ENCODE peak calls at places on chromosomes 3 and 15, in six cellular contexts. H, X, Y, O, K and L are unnamed samples.

GRCh38 chr3:190088890-190089289 is 31.8 kb downstream of the P3H2 start:
- DNase-seq in H (no peak), X (peak; percentile 43), Y (no peak), O (no peak), K (no peak), L (no peak)

GRCh38 chr15:72345280-72345679 is 25.3 kb upstream of the CELF6 start:
- DNase-seq in H (no peak), X (no peak), Y (no peak), O (no peak), K (no peak), L (no peak)

GRCh38 chr3:158918451-158918850 is 116.6 kb downstream of the MFSD1 start:
- DNase-seq in H (no peak), X (no peak), Y (no peak), O (no peak), K (no peak), L (no peak)

GRCh38 chr3:84224262-84224661 is 734.5 kb upstream of the CADM2 start:
- DNase-seq in H (no peak), X (no peak), Y (no peak), O (no peak), K (no peak), L (no peak)

GRCh38 chr3:188362405-188362831 is 208.5 kb downstream of the LPP start:
- DNase-seq in H (no peak), X (peak; percentile 39), Y (peak; percentile 39), O (no peak), K (peak; percentile 51), L (no peak)

GRCh38 chr3:119604878-119605277 is 7.2 kb downstream of the PLA1A start:
- DNase-seq in H (no peak), X (no peak), Y (no peak), O (no peak), K (peak; percentile 31), L (no peak)

GRCh38 chr15:43096411-43096810 is 9.4 kb downstream of the UBR1 start:
- DNase-seq in H (no peak), X (no peak), Y (no peak), O (no peak), K (peak; percentile 49), L (no peak)

GRCh38 chr3:50268703-50269451 is at the start of gene SEMA3B:
- DNase-seq in H (peak; percentile 83), X (peak; percentile 94), Y (peak; percentile 64), O (no peak), K (peak; percentile 71), L (peak; percentile 76)

GRCh38 chr15:39188930-39189329 is 391.9 kb upstream of the THBS1 start:
- DNase-seq in H (no peak), X (no peak), Y (no peak), O (no peak), K (peak; percentile 59), L (no peak)

GRCh38 chr15:80474751-80475295 is 70.6 kb downstream of the ARNT2 start:
- DNase-seq in H (no peak), X (no peak), Y (no peak), O (no peak), K (no peak), L (no peak)

GRCh38 chr15:87477759-87478687 is 778.5 kb downstream of the NTRK3 start:
- DNase-seq in H (peak; percentile 50), X (peak; percentile 52), Y (peak; percentile 64), O (peak; percentile 59), K (peak; percentile 63), L (no peak)

GRCh38 chr3:45199837-45200648 is 26.0 kb downstream of the TMEM158 start:
- DNase-seq in H (no peak), X (no peak), Y (no peak), O (no peak), K (peak; percentile 88), L (no peak)

GRCh38 chr3:71728632-71729342 is 3.6 kb upstream of the EIF4E3 start:
- DNase-seq in H (no peak), X (no peak), Y (no peak), O (no peak), K (no peak), L (no peak)
- H3K27me3 ChIP-seq in H (no peaks in the 10 kb centered on the region), X (no peaks in the 10 kb centered on the region), Y (no peaks in the 10 kb centered on the region), O (no peaks in the 10 kb centered on the region), K (peaks cover 3% of the 10 kb centered on the region), L (no peaks in the 10 kb centered on the region)

DNA sequence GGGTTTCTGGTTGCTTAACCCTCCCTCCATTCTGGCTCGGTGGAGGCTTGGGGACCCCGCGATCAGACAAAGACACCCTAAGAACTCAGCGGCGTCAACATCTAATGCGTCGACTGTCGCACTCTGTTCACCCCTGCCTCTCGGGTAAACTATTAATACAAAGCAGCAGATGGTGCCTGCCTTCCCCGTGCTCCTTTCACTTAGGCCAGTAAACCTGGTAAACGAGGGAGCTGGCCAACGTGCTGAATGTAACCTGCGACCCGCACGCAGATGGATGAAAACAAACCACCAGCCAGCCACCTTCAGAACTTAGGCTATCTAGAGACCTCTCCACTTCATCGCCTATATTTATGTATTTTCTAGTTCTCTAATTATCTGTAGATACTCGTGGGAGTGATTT is 848 bp upstream of the CADPS start:
- DNase-seq in H (no peak), X (peak; percentile 25), Y (no peak), O (no peak), K (peak; percentile 52), L (peak; percentile 22)
- H3K27me3 ChIP-seq in H (no peaks in the 10 kb centered on the region), X (peaks cover 25% of the 10 kb centered on the region), Y (peaks cover 20% of the 10 kb centered on the region), O (peaks cover 28% of the 10 kb centered on the region), K (peaks cover 5% of the 10 kb centered on the region), L (no peaks in the 10 kb centered on the region)

GRCh38 chr15:60001642-60002527 is 2.2 kb upstream of the FOXB1 start:
- DNase-seq in H (no peak), X (no peak), Y (no peak), O (no peak), K (no peak), L (no peak)
- H3K27me3 ChIP-seq in H (no peaks in the 10 kb centered on the region), X (peaks cover 98% of the 10 kb centered on the region), Y (peaks cover 100% of the 10 kb centered on the region), O (peaks cover 99% of the 10 kb centered on the region), K (peaks cover 76% of the 10 kb centered on the region), L (peaks cover 9% of the 10 kb centered on the region)

GRCh38 chr3:55484191-55484644 is 2.9 kb downstream of the WNT5A start:
- DNase-seq in H (no peak), X (no peak), Y (no peak), O (no peak), K (peak; percentile 19), L (peak; percentile 60)

GRCh38 chr3:55482496-55483195 is 4.5 kb downstream of the WNT5A start:
- DNase-seq in H (no peak), X (no peak), Y (peak; percentile 52), O (no peak), K (peak; percentile 54), L (peak; percentile 61)

GRCh38 chr3:55481918-55482495 is 5.1 kb downstream of the WNT5A start:
- DNase-seq in H (no peak), X (no peak), Y (peak; percentile 50), O (no peak), K (peak; percentile 39), L (peak; percentile 61)

GRCh38 chr3:55484741-55485207 is 2.3 kb downstream of the WNT5A start:
- DNase-seq in H (no peak), X (no peak), Y (peak; percentile 31), O (no peak), K (peak; percentile 45), L (no peak)

DNA sequence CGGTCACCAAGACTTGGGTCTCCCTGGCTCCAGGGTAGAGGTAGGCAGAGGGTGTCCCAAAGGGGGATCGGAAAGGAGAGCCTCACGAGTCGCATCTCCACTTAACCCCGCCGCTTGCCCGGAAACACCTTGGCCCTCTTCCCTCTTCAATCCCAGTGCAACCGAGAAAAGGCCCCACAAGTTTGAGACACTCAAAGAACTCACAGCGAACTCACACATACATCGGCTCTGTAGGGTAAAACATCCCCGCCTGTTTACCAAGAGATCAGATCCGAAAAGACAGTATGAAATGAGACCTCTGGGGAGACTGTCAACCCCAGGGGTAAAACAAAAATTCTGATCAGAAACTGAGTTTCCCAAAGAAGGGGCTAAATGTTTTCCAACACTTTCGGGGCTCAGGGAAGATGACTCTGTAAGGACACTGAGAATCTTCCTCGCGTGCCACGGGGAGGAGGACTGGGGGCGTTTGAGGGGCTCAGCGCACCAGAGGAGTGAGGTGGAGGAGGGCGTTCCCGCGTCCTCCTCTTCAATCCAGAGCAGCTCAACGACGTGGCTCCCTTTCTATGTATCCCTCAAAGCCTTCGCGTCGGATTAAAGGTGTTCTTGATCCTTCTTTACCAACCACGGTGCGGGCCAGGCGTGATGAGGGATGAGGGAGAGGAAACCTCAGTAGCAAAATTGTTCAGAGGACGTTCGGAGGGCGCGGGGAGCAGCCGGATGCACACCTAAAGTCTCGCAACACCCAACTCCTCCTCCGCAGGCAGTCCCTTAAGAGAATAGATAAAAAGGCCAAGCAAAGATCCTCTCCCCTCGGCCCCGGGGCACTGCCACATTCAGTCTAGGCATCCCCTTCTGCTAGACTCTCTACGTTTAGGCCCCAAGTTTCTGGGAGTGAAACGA is 3.7 kb downstream of the WNT5A start:
- DNase-seq in H (no peak), X (no peak), Y (no peak), O (no peak), K (peak; percentile 27), L (no peak)
- H3K27me3 ChIP-seq in H (no peaks in the 10 kb centered on the region), X (peaks cover 62% of the 10 kb centered on the region), Y (no peaks in the 10 kb centered on the region), O (peaks cover 6% of the 10 kb centered on the region), K (no peaks in the 10 kb centered on the region), L (no peaks in the 10 kb centered on the region)

DNA sequence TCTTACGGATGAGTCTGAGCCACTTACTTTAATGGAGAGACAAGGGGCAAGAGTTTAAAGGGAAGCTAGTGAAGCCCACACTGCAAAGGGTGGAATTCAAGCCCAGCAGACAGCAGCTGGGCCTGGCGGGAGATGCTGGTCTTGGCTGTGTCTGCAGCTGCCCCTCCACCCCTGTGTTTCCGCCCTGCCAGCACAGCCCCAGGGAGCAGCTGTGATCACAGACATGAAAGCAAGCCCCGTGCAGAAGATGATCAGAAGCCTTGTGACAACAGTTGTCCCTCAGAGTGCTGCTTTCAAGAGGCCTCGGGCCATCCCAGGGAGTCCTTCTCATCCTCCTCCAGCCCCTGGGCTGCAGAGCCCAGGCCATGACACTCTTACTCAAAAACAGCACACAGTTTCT is 24.2 kb upstream of the SLC6A1 start:
- DNase-seq in H (no peak), X (no peak), Y (no peak), O (no peak), K (no peak), L (no peak)
- H3K27me3 ChIP-seq in H (no peaks in the 10 kb centered on the region), X (peaks cover 4% of the 10 kb centered on the region), Y (no peaks in the 10 kb centered on the region), O (no peaks in the 10 kb centered on the region), K (no peaks in the 10 kb centered on the region), L (no peaks in the 10 kb centered on the region)

DNA sequence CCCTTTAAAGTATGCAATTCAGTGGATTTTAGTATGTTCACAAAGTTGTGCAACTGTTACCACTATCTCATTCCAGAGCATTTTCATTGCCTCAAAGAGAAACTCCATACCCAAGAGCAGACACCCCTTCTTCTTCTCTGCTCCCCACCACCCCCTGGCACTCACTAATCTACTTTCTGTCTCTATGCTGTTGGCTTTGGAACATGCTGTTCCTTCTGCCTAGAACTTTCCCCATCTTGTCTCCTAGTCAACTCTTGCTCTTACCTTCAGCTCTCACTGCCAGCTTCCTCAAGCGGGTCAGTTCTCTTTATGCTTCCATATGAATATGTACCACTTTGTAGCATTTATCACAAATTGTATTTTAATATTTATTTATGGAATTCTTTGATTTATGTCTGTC is 50.1 kb downstream of the TYRO3 start:
- DNase-seq in H (no peak), X (no peak), Y (no peak), O (no peak), K (no peak), L (no peak)
- H3K27me3 ChIP-seq in H (no peaks in the 10 kb centered on the region), X (no peaks in the 10 kb centered on the region), Y (no peaks in the 10 kb centered on the region), O (no peaks in the 10 kb centered on the region), K (no peaks in the 10 kb centered on the region), L (no peaks in the 10 kb centered on the region)

DNA sequence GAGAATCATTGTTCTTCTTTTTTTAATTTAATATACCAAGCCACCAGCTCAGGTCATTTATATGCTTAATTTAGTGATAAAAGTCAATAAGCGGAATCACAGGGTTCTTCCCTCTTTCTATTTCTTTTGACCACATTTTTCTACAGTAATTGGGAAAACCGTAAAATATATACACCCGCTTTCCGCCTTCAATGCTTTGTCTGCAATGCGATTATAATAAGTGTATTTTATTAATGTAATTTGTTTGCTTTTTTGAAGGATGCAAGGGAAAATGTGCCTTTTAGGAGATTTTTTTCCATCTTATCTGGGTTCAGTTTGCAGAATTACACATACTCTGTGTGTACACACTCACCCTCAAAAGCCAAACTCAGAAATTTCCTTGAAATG is 8.1 kb downstream of the SOX14 start:
- DNase-seq in H (no peak), X (no peak), Y (no peak), O (no peak), K (no peak), L (no peak)
- H3K27me3 ChIP-seq in H (no peaks in the 10 kb centered on the region), X (peaks cover 62% of the 10 kb centered on the region), Y (peaks cover 73% of the 10 kb centered on the region), O (peaks cover 76% of the 10 kb centered on the region), K (peaks cover 53% of the 10 kb centered on the region), L (no peaks in the 10 kb centered on the region)